ENCODE peak calls at places on chromosomes 16 and 17, in four cellular contexts. One of them, this sample, is unnamed.

GRCh38 chr17:31052187-31052889 is 42.4 kb upstream of the NF1 start:
- DNase-seq in K562: peak; percentile 63
- DNase-seq in GM12891: no peak
- DNase-seq in GM12878: no peak
- DNase-seq in this sample: peak; percentile 51

GRCh38 chr17:4908301-4908700 is 5.4 kb upstream of the CHRNE start:
- DNase-seq in GM12891: no peak
- DNase-seq in GM12878: no peak
- DNase-seq in K562: no peak
- DNase-seq in this sample: no peak

GRCh38 chr17:43338886-43339516 is 59.8 kb upstream of the ARL4D start:
- DNase-seq in K562: no peak
- DNase-seq in GM12891: no peak
- DNase-seq in GM12878: no peak
- DNase-seq in this sample: peak; percentile 71

GRCh38 chr16:87895641-87896141 is 26.4 kb upstream of the SLC7A5 start:
- DNase-seq in GM12878: peak; percentile 67
- DNase-seq in GM12891: peak; percentile 48
- DNase-seq in K562: no peak
- DNase-seq in this sample: peak; percentile 41

GRCh38 chr16:84464116-84464515 is 40.3 kb downstream of the MEAK7 start:
- DNase-seq in K562: no peak
- DNase-seq in GM12878: no peak
- DNase-seq in GM12891: no peak
- DNase-seq in this sample: no peak

GRCh38 chr16:84553873-84554399 is 49.5 kb upstream of the MEAK7 start:
- DNase-seq in GM12878: no peak
- DNase-seq in GM12891: no peak
- DNase-seq in K562: no peak
- DNase-seq in this sample: no peak

GRCh38 chr16:85187447-85187846 is 75.2 kb upstream of the CIBAR2 start:
- DNase-seq in GM12878: no peak
- DNase-seq in K562: no peak
- DNase-seq in GM12891: no peak
- DNase-seq in this sample: no peak

GRCh38 chr16:89693931-89694783 is 7.3 kb downstream of the SPATA2L start:
- DNase-seq in K562: no peak
- DNase-seq in GM12878: no peak
- DNase-seq in GM12891: no peak
- DNase-seq in this sample: no peak

GRCh38 chr17:10118788-10119130 is 79.6 kb downstream of the GAS7 start:
- DNase-seq in GM12891: no peak
- DNase-seq in GM12878: no peak
- DNase-seq in K562: no peak
- DNase-seq in this sample: peak; percentile 5

GRCh38 chr17:51029568-51030463 is 90.9 kb downstream of the SPAG9 start:
- DNase-seq in K562: no peak
- DNase-seq in GM12878: no peak
- DNase-seq in GM12891: no peak
- DNase-seq in this sample: no peak
- TF ChIP-seq SPI1 in K562: no peak
- TF ChIP-seq SPI1 in GM12878: no peak
- TF ChIP-seq SPI1 in GM12891: no peak
- TF ChIP-seq SPI1 in this sample: no peak

DNA sequence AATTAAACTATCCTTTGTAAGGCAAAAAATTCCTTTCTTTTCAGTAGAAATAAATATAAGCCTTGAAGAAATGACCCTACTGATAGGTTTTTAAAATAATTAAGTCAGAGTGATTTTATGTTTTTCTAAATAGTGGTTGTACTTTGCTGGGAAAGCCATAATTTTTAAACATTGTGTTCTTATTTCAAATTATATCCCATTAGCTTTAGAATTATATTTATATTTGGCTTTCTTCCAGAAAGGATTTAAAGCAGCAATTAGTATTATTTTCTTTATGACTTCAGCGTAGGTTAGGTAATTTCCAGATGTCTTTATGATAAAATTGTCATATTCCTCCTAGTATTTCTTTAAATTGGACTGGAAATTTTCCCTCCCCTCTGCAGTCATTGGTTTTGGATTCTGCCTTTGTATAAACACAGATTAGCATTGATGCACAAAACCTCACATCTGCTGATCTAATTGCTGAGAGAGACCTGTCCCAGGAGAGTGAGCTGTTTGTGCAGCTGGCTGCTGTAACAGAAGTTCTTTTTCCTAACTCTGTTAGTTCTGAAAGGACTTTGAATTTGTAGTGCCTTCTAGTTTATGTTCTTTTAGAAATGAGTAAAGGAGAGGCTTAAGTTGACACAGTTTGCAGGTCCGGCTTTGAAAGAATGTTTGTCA is 45.3 kb upstream of the KPNB1 start:
- DNase-seq in GM12878: no peak
- DNase-seq in GM12891: no peak
- DNase-seq in K562: no peak
- DNase-seq in this sample: no peak
- TF ChIP-seq SPI1 in GM12878: no peak
- TF ChIP-seq SPI1 in GM12891: no peak
- TF ChIP-seq SPI1 in K562: no peak
- TF ChIP-seq SPI1 in this sample: no peak

DNA sequence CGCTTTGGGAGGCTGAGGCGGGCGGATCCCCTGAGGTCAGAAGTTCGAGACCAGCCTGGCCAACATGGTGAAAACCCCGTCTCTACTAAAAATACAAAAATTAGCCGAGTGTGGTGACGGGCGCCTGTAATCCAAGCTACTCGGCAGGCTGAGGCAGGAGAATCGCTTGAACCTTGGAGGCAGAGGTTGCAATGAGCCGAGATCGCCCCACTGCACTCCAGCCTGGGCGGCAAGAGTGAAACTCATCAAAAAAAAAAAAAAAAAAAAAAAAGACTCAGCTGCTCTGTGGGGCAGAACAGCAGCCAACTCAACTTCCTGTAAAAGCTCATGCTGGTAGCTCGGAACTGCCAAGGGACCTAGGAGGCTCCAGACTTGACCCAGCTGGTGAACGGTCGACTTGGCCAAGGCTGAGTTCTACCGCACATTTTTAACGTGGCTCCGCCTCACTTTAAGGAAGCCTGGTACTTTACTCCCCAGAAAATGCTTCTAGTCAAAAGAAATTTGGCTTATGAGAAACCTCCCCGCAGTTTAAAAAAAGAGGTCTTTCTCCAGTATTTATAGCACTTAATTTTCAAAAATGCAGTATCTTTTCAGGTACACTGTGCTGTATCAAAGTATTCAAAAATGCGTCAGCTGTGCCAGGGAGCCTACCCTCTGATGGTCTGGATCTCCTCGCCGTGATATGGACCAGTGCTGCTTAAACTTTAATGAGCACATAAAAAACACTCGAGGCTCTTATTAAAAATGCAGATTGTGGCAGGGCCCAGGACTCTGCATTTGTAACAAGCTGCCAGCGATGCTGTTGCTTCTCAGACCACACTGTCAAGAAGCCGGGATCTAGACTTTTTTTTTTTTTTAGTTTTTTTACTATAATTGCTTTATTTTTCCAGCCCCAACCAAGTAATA is 1.2 kb upstream of the SMARCD2 start:
- DNase-seq in GM12891: no peak
- DNase-seq in K562: no peak
- DNase-seq in GM12878: peak; percentile 53
- DNase-seq in this sample: peak; percentile 89
- TF ChIP-seq SPI1 in GM12891: no peak
- TF ChIP-seq SPI1 in K562: no peak
- TF ChIP-seq SPI1 in GM12878: no peak
- TF ChIP-seq SPI1 in this sample: no peak

DNA sequence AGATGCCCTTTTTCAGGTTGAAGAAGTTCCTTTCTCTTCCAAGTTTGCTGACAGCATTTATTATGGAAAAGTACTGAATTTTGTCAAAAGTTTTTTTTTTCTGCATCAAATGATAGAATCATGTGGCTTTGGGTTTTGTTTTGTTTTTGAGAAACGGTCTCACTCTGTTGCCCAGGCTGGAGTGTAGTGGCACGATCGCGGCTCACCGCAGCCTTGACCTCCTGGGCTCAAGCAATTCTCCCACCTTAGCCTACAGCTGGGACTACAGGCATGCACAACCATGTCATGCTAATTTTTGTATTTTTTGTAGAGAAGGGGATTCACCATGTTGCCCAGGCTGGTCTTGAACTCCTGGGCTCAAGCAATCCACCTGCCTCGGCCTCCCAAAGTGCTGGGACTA is 7.3 kb downstream of the CMTM4 start:
- DNase-seq in GM12878: no peak
- DNase-seq in K562: no peak
- DNase-seq in GM12891: no peak
- DNase-seq in this sample: no peak
- TF ChIP-seq SPI1 in GM12878: no peak
- TF ChIP-seq SPI1 in K562: no peak
- TF ChIP-seq SPI1 in GM12891: no peak
- TF ChIP-seq SPI1 in this sample: no peak

GRCh38 chr16:75044800-75045361 is 46.1 kb downstream of the ZNRF1 start:
- DNase-seq in GM12891: no peak
- DNase-seq in K562: no peak
- DNase-seq in GM12878: no peak
- DNase-seq in this sample: no peak
- TF ChIP-seq SPI1 in GM12891: no peak
- TF ChIP-seq SPI1 in K562: no peak
- TF ChIP-seq SPI1 in GM12878: no peak
- TF ChIP-seq SPI1 in this sample: no peak

DNA sequence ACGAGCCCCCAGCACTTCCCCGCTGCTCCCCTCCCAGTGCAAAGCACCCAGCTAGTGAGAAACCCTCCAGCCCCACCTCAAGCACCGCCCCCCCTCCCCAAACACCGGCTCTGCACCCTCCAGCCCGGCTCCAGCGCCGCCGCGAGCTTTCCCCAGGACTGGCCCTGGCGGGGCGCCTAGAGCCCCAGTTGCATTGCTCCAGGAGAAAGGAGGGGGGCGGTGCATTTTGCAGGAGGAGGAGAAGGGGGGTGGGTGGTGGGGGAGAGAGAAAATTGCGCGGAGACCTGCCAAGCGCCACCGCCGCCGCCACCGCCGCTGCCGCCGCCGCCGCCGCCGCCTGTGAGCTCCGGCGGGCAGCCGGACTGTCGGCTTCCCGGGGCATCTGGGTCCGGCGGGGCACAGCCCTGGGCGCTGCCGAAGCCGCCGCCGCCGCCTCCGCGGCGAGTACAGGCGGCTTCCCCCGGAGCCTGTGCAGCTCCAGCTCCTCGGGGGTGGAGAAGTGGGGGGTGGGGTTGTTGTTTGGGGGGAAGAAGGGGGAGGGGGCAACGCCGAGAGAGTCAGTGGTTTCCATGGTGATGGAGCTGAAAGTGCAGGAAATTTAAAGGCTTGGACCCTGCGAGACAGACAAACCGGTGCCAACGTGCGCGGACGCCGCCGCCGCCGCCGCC is at the start of gene NOG:
- DNase-seq in GM12878: no peak
- DNase-seq in K562: peak; percentile 18
- DNase-seq in GM12891: peak; percentile 30
- DNase-seq in this sample: peak; percentile 35
- TF ChIP-seq SPI1 in GM12878: no peak
- TF ChIP-seq SPI1 in K562: no peak
- TF ChIP-seq SPI1 in GM12891: no peak
- TF ChIP-seq SPI1 in this sample: no peak

GRCh38 chr17:81713004-81713555 is 996 bp downstream of the SLC25A10 start:
- DNase-seq in GM12878: no peak
- DNase-seq in GM12891: no peak
- DNase-seq in K562: no peak
- DNase-seq in this sample: no peak
- TF ChIP-seq SPI1 in GM12878: no peak
- TF ChIP-seq SPI1 in GM12891: no peak
- TF ChIP-seq SPI1 in K562: no peak
- TF ChIP-seq SPI1 in this sample: no peak

GRCh38 chr17:59094921-59095530 is 11.7 kb downstream of the TRIM37 start:
- DNase-seq in GM12891: no peak
- DNase-seq in K562: no peak
- DNase-seq in GM12878: no peak
- DNase-seq in this sample: no peak
- TF ChIP-seq SPI1 in GM12891: no peak
- TF ChIP-seq SPI1 in K562: no peak
- TF ChIP-seq SPI1 in GM12878: no peak
- TF ChIP-seq SPI1 in this sample: no peak

GRCh38 chr16:11052080-11052808 is 107.9 kb downstream of the CLEC16A start:
- DNase-seq in K562: no peak
- DNase-seq in GM12891: peak; percentile 54
- DNase-seq in GM12878: peak; percentile 61
- DNase-seq in this sample: peak; percentile 93
- TF ChIP-seq SPI1 in K562: no peak
- TF ChIP-seq SPI1 in GM12891: peak; percentile 89
- TF ChIP-seq SPI1 in GM12878: peak; percentile 77
- TF ChIP-seq SPI1 in this sample: peak; percentile 90

This sample was measured in HL-60.